ENCODE peak calls at places on chromosomes 1 and 21, in ten cellular contexts. M, E, J, U, B, V, T, S, A and W are unnamed samples.

GRCh38 chr1:58524353-58524945 is 22.1 kb downstream of the OMA1 start:
- DNase-seq in B (no peak), J (no peak), A (no peak), E (no peak), M (no peak), T (no peak), V (peak), S (no peak), U (no peak), W (no peak)

GRCh38 chr1:63797056-63797726 is 23.4 kb downstream of the ROR1 start:
- DNase-seq in V (no peak), A (no peak), M (no peak), U (no peak), J (no peak), S (no peak), B (no peak), E (no peak), T (no peak), W (no peak)

GRCh38 chr1:172585348-172585747 is 52.4 kb downstream of the SUCO start:
- DNase-seq in E (no peak), A (no peak), M (no peak), T (no peak), V (no peak), J (no peak), S (no peak), U (no peak), B (no peak), W (no peak)

GRCh38 chr21:33246506-33246905 is 16.8 kb downstream of the IFNAR2 start:
- DNase-seq in J (no peak), B (no peak), U (no peak), T (no peak), A (no peak), S (no peak), V (no peak), E (no peak), M (no peak), W (no peak)

GRCh38 chr1:232950919-232951579 is 638 bp downstream of the NTPCR start:
- DNase-seq in E (peak), U (peak), B (no peak), J (peak), V (peak), A (peak), T (no peak), S (no peak), M (no peak), W (no peak)

GRCh38 chr1:21825393-21825792 is 13.3 kb downstream of the LDLRAD2 start:
- DNase-seq in S (no peak), V (no peak), U (no peak), J (no peak), E (no peak), A (no peak), B (no peak), T (no peak), M (peak), W (no peak)

GRCh38 chr1:212774584-212774983 is 17.0 kb downstream of the NSL1 start:
- DNase-seq in T (no peak), S (no peak), B (no peak), M (no peak), A (peak), V (peak), E (no peak), J (no peak), U (no peak), W (no peak)

GRCh38 chr1:58818991-58819390 is 35.1 kb upstream of the JUN start:
- DNase-seq in J (no peak), B (no peak), M (no peak), E (no peak), T (no peak), U (no peak), A (no peak), S (no peak), V (no peak), W (no peak)

GRCh38 chr1:230752407-230752806 is 5.2 kb downstream of the CAPN9 start:
- DNase-seq in S (no peak), U (peak), B (no peak), V (no peak), J (peak), T (peak), M (no peak), A (no peak), E (peak), W (no peak)

GRCh38 chr1:231817813-231818212 is 191.2 kb downstream of the DISC1 start:
- DNase-seq in A (no peak), V (no peak), U (no peak), T (no peak), S (no peak), M (no peak), B (no peak), J (no peak), E (no peak), W (no peak)

GRCh38 chr21:40155563-40155962 is 288.3 kb downstream of the PCP4 start:
- DNase-seq in B (no peak), J (no peak), M (no peak), E (no peak), U (no peak), S (no peak), T (no peak), A (no peak), V (no peak), W (no peak)

GRCh38 chr1:94743866-94744265 is 76.3 kb upstream of the SLC44A3 start:
- DNase-seq in S (no peak), E (peak), A (no peak), B (no peak), T (no peak), J (no peak), M (no peak), U (no peak), V (no peak), W (peak)
- TF ChIP-seq POLR2AphosphoS5 in S (no peak), E (no peak), A (no peak), B (no peak), T (no peak), J (no peak), M (no peak), U (no peak), V (no peak), W (peak)

DNA sequence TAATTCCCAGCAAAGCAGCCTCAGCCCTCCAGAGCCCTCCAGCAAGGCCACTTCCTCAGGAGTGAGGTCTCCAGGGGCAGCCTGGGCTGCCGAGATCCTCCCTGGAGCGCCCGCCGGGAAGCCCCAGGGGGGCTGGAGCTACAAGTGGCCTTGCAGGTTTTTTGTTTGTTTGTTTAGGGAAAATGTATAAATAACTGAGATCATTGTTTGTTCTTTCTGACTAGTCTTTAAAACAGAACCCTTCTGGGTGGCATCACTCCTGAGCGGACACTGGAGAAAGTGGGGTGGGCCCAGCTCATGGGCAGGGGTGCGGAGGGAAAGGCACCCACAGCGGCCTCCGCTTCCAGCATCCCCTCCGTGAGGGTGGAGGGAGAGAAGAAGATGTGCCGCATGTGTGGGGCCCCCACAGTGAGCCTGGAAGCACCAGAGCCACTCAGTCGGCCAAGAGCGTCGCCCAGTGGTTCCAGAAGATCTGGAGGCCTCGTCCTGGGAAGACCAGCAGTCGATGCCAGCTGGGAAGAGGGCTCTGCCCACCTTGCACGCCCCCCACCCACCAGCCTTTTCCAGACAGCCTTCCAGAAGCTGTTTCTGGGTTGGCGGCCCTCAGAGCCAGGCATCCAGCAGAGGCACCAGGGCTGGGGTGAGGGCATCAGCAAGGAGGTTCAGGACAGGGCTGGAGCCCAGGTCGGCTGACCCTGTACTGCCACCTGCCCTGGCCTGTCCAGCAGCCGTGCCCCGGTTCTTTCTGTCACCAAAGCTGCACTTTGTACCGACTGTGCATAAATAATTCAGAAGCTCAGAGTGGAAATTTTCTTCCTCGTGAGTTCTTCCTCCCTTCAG is 34.6 kb downstream of the TFF3 start:
- DNase-seq in A (no peak), V (no peak), E (no peak), M (no peak), U (no peak), S (no peak), T (no peak), B (no peak), J (no peak), W (no peak)
- TF ChIP-seq POLR2AphosphoS5 in A (no peak), V (no peak), E (no peak), M (no peak), U (no peak), S (no peak), T (no peak), B (no peak), J (no peak), W (no peak)

GRCh38 chr1:190102757-190103326 is 374.8 kb downstream of the BRINP3 start:
- DNase-seq in E (no peak), A (no peak), M (no peak), B (no peak), T (no peak), U (no peak), S (no peak), V (no peak), J (no peak), W (no peak)
- TF ChIP-seq POLR2AphosphoS5 in E (no peak), A (no peak), M (no peak), B (no peak), T (no peak), U (no peak), S (no peak), V (no peak), J (no peak), W (no peak)

GRCh38 chr1:47231314-47232186 is 475 bp downstream of the TAL1 start:
- DNase-seq in A (peak), U (peak), J (peak), V (peak), E (no peak), B (no peak), M (no peak), S (no peak), T (no peak), W (no peak)
- TF ChIP-seq POLR2AphosphoS5 in A (peak), U (no peak), J (peak), V (no peak), E (peak), B (no peak), M (no peak), S (no peak), T (peak), W (peak)

GRCh38 chr1:156366378-156366777 is 2.6 kb upstream of the RHBG start:
- DNase-seq in B (no peak), A (no peak), J (no peak), M (no peak), E (no peak), V (no peak), S (no peak), U (no peak), T (peak), W (no peak)

GRCh38 chr1:156368889-156369684 is at the start of gene RHBG:
- DNase-seq in B (no peak), V (peak), T (peak), U (peak), A (no peak), M (no peak), S (no peak), E (peak), J (no peak), W (no peak)

GRCh38 chr1:156367386-156368156 is 1.4 kb upstream of the RHBG start:
- DNase-seq in A (no peak), V (no peak), B (no peak), J (peak), S (no peak), T (peak), E (no peak), U (peak), M (no peak), W (no peak)

GRCh38 chr1:156366832-156367231 is 2.2 kb upstream of the RHBG start:
- DNase-seq in U (no peak), E (no peak), M (no peak), S (no peak), J (no peak), B (no peak), A (no peak), T (peak), V (no peak), W (no peak)

GRCh38 chr1:156368157-156368658 is 803 bp upstream of the RHBG start:
- DNase-seq in V (no peak), M (no peak), B (no peak), A (no peak), U (no peak), T (no peak), S (no peak), E (no peak), J (peak), W (no peak)
- TF ChIP-seq POLR2AphosphoS5 in V (no peak), M (no peak), B (no peak), A (no peak), U (no peak), T (no peak), S (no peak), E (no peak), J (no peak), W (no peak)

DNA sequence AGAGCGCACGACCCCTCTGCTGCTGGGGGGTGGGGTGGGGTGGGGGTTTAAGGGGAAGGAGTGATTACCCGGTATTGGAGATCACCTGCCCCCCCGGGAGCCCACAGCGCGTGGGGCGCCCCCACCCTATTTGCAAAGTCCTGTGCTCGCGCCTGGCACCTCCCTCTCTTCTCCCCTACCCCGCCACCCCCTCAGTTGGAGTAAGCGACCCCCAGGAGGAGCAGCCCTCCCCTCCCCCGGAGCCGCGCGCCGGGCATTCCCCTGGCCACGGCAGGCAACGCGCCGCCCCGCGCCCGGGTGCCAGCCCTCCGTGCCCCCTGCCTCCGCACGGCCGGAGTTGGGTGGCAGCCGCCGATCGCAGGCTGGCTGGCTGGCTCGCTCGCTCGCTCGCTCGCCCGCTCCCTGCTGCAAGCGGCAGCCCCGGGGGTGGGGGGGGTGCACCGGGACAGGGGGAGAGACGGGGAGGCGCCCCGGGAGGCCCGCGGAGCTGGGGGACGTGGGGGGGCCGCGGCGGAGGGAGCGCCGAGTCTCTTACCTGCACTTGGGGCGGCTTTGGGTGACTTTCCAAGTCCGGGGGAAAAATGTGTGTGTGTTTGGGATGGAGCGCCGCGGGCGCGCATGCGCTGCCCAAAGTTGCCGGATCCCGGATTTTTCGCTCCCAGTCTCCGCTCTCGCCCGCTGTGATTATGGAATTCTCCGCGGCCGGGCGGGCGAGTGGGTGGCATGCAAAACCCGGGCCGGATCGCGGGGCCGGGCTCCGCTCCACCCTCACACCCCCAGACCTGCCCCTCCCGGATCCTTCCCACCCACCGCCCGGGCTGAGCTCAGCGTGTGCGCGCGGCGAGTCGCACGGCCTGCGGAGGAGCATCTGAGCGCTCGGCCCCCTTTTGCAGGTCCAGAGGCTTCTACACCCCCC is at the start of gene CASZ1:
- DNase-seq in M (no peak), S (peak), V (no peak), A (peak), T (no peak), E (peak), U (peak), J (peak), B (peak), W (peak)
- TF ChIP-seq POLR2AphosphoS5 in M (no peak), S (peak), V (no peak), A (no peak), T (no peak), E (peak), U (peak), J (no peak), B (peak), W (peak)

GRCh38 chr21:41519806-41520559 is 12.0 kb upstream of the TMPRSS2 start:
- DNase-seq in M (no peak), A (no peak), V (no peak), J (no peak), T (no peak), B (no peak), U (no peak), S (no peak), E (no peak), W (no peak)
- TF ChIP-seq POLR2AphosphoS5 in M (no peak), A (no peak), V (no peak), J (no peak), T (no peak), B (no peak), U (no peak), S (no peak), E (no peak), W (no peak)

GRCh38 chr1:205977348-205978014 is 25.7 kb downstream of the RAB7B start:
- DNase-seq in J (peak), B (peak), V (peak), U (peak), E (peak), T (peak), A (peak), S (peak), M (peak), W (peak)
- TF ChIP-seq POLR2AphosphoS5 in J (no peak), B (no peak), V (peak), U (no peak), E (no peak), T (peak), A (no peak), S (no peak), M (no peak), W (no peak)